ENCODE peak calls at places on chromosomes 2 and 18, in four cellular contexts. One of them, this sample, is unnamed.

GRCh38 chr18:939167-939566 is 34.5 kb downstream of the ADCYAP1 start:
- DNase-seq in GM12878: no peak
- DNase-seq in K562: no peak
- DNase-seq in HL-60: no peak
- DNase-seq in this sample: no peak

GRCh38 chr2:235390108-235390815 is 103.6 kb upstream of the AGAP1 start:
- DNase-seq in GM12878: peak; percentile 23
- DNase-seq in K562: no peak
- DNase-seq in HL-60: peak; percentile 72
- DNase-seq in this sample: no peak

GRCh38 chr2:172962824-172963223 is 112.8 kb upstream of the MAP3K20 start:
- DNase-seq in GM12878: no peak
- DNase-seq in HL-60: peak; percentile 66
- DNase-seq in K562: no peak
- DNase-seq in this sample: no peak

GRCh38 chr2:34096552-34097171 is 497.6 kb upstream of the FAM98A start:
- DNase-seq in K562: peak; percentile 29
- DNase-seq in HL-60: peak; percentile 28
- DNase-seq in GM12878: peak; percentile 24
- DNase-seq in this sample: no peak

GRCh38 chr2:176665086-176665485 is 395.8 kb downstream of the MTX2 start:
- DNase-seq in GM12878: no peak
- DNase-seq in HL-60: no peak
- DNase-seq in K562: no peak
- DNase-seq in this sample: no peak

GRCh38 chr2:18742382-18742781 is 153.0 kb upstream of the NT5C1B start:
- DNase-seq in K562: no peak
- DNase-seq in GM12878: no peak
- DNase-seq in HL-60: no peak
- DNase-seq in this sample: no peak

GRCh38 chr2:186129767-186130581 is 356.1 kb upstream of the ZC3H15 start:
- DNase-seq in HL-60: no peak
- DNase-seq in GM12878: no peak
- DNase-seq in K562: no peak
- DNase-seq in this sample: no peak

GRCh38 chr2:71327916-71328315 is 3.7 kb upstream of the ZNF638 start:
- DNase-seq in GM12878: no peak
- DNase-seq in HL-60: no peak
- DNase-seq in K562: no peak
- DNase-seq in this sample: no peak

GRCh38 chr18:6714027-6714426 is 15.5 kb upstream of the ARHGAP28 start:
- DNase-seq in K562: no peak
- DNase-seq in HL-60: no peak
- DNase-seq in GM12878: no peak
- DNase-seq in this sample: no peak

GRCh38 chr18:6712401-6712800 is 17.1 kb upstream of the ARHGAP28 start:
- DNase-seq in HL-60: no peak
- DNase-seq in K562: no peak
- DNase-seq in GM12878: no peak
- DNase-seq in this sample: no peak

DNA sequence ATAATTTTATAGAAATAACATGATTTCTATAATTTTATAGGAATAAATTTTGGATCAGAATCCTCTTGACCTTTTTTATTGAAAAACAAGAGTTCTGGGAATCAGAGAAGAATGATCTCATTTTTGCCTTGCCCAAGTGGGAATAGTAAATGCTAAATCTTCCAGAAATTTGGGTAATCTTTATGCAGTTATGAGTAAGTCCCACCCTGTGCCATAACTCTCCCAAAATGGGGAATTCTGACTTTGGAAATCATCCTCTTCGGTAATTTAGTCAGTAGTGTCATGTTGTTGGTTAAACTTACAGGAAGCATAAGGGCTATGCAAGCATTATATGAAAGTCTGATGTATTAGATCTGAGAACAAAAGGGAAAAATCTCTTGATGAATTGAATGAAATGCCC is 20.6 kb upstream of the ARHGAP28 start:
- DNase-seq in HL-60: no peak
- DNase-seq in GM12878: no peak
- DNase-seq in K562: no peak
- DNase-seq in this sample: no peak
- TF ChIP-seq SPI1 in HL-60: no peak
- TF ChIP-seq SPI1 in GM12878: no peak
- TF ChIP-seq SPI1 in K562: no peak
- TF ChIP-seq SPI1 in this sample: no peak

DNA sequence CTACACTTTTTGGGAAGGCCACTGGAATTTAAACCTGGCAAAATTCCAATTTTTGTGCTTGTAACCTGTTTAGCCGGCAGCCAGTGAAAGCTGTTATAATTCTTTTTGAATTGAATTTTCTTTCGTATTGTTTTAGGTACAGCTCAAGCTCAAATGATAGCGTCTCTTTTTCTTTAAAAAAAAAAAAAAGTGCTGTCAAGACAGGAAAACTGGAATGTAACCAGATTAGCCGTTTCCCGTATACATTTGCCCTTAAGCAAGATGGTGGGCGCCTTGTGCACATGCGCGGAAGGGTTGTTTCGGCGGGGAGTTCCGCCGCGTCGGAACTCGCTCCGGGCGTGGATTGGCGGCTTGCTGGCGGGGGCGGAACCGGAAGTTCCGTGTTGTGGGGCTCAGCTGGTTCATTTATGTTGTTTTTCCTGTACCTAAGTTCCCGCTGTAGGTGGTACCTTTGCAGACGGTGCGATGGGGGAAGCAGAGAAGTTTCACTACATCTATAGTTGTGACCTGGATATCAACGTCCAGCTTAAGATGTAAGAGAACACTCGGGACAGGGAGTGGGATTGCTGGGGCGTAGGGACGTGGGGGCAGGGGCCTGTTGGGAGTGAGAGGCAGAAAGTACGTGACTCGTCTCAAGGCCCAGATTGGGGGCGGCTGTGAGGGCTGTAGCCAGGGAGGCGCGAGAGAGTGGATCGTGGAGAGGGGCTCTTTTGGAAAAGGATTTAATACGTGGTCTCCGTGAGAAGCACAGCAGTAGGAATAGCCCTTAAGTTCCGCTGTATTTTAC is at the start of gene PIK3C3:
- DNase-seq in GM12878: peak; percentile 92
- DNase-seq in K562: peak; percentile 97
- DNase-seq in HL-60: peak; percentile 99
- DNase-seq in this sample: peak; percentile 63
- TF ChIP-seq POLR2AphosphoS5 in GM12878: peak; percentile 78
- TF ChIP-seq POLR2AphosphoS5 in K562: peak; percentile 53
- TF ChIP-seq POLR2AphosphoS5 in HL-60: peak; percentile 62
- TF ChIP-seq POLR2AphosphoS5 in this sample: no peak

GRCh38 chr2:50974940-50975339 is 57.0 kb downstream of the NRXN1 start:
- DNase-seq in GM12878: no peak
- DNase-seq in K562: no peak
- DNase-seq in HL-60: no peak
- DNase-seq in this sample: no peak
- TF ChIP-seq SPI1 in GM12878: no peak
- TF ChIP-seq SPI1 in K562: no peak
- TF ChIP-seq SPI1 in HL-60: no peak
- TF ChIP-seq SPI1 in this sample: no peak

GRCh38 chr2:3626817-3627499 is 31.0 kb upstream of the ALLC start:
- DNase-seq in K562: no peak
- DNase-seq in GM12878: no peak
- DNase-seq in HL-60: no peak
- DNase-seq in this sample: no peak
- TF ChIP-seq POLR2AphosphoS5 in K562: no peak
- TF ChIP-seq POLR2AphosphoS5 in GM12878: no peak
- TF ChIP-seq POLR2AphosphoS5 in HL-60: no peak
- TF ChIP-seq POLR2AphosphoS5 in this sample: no peak

GRCh38 chr2:85708641-85709040 is 14.5 kb downstream of the GNLY start:
- DNase-seq in K562: no peak
- DNase-seq in HL-60: no peak
- DNase-seq in GM12878: no peak
- DNase-seq in this sample: no peak
- TF ChIP-seq SPI1 in K562: no peak
- TF ChIP-seq SPI1 in HL-60: no peak
- TF ChIP-seq SPI1 in GM12878: no peak
- TF ChIP-seq SPI1 in this sample: no peak